ENCODE peak calls at places on chromosomes 7 and 10, in five cellular contexts. One of them, this sample, is unnamed.

GRCh38 chr10:124007773-124008145 is 85.6 kb downstream of the CHST15 start:
- DNase-seq in progenitor cell of endocrine pancreas: no peak
- DNase-seq in left ventricle myocardium inferior: no peak
- DNase-seq in EL: no peak
- DNase-seq in NCI-H460: no peak
- DNase-seq in this sample: no peak

GRCh38 chr7:106598663-106599342 is 62.2 kb downstream of the CCDC71L start:
- DNase-seq in progenitor cell of endocrine pancreas: peak; percentile 21
- DNase-seq in left ventricle myocardium inferior: peak; percentile 39
- DNase-seq in NCI-H460: peak; percentile 65
- DNase-seq in EL: peak; percentile 73
- DNase-seq in this sample: peak; percentile 77

GRCh38 chr10:72234560-72235095 is 18.6 kb upstream of the ASCC1 start:
- DNase-seq in left ventricle myocardium inferior: no peak
- DNase-seq in EL: no peak
- DNase-seq in progenitor cell of endocrine pancreas: no peak
- DNase-seq in NCI-H460: no peak
- DNase-seq in this sample: no peak

GRCh38 chr10:122248356-122249302 is 22.5 kb upstream of the BTBD16 start:
- DNase-seq in NCI-H460: no peak
- DNase-seq in progenitor cell of endocrine pancreas: no peak
- DNase-seq in left ventricle myocardium inferior: no peak
- DNase-seq in EL: no peak
- DNase-seq in this sample: no peak

GRCh38 chr7:129423700-129424410 is 10.4 kb upstream of the STRIP2 start:
- DNase-seq in EL: peak; percentile 29
- DNase-seq in NCI-H460: no peak
- DNase-seq in progenitor cell of endocrine pancreas: no peak
- DNase-seq in left ventricle myocardium inferior: no peak
- DNase-seq in this sample: no peak

GRCh38 chr7:88015309-88015708 is 81.3 kb downstream of the ADAM22 start:
- DNase-seq in NCI-H460: no peak
- DNase-seq in left ventricle myocardium inferior: no peak
- DNase-seq in EL: no peak
- DNase-seq in progenitor cell of endocrine pancreas: no peak
- DNase-seq in this sample: no peak

GRCh38 chr7:43135129-43135528 is 22.7 kb downstream of the HECW1 start:
- DNase-seq in left ventricle myocardium inferior: no peak
- DNase-seq in EL: no peak
- DNase-seq in progenitor cell of endocrine pancreas: no peak
- DNase-seq in NCI-H460: no peak
- DNase-seq in this sample: no peak

GRCh38 chr10:9244880-9245279 is 1190.4 kb downstream of the GATA3 start:
- DNase-seq in progenitor cell of endocrine pancreas: no peak
- DNase-seq in left ventricle myocardium inferior: no peak
- DNase-seq in EL: no peak
- DNase-seq in NCI-H460: no peak
- DNase-seq in this sample: no peak

GRCh38 chr10:3720228-3721019 is 64.6 kb downstream of the KLF6 start:
- DNase-seq in left ventricle myocardium inferior: peak; percentile 41
- DNase-seq in EL: peak; percentile 51
- DNase-seq in progenitor cell of endocrine pancreas: no peak
- DNase-seq in NCI-H460: peak; percentile 8
- DNase-seq in this sample: no peak